ENCODE peak calls at places on chromosome 11, in seven cellular contexts. Y, O, C, G, E, T and I are unnamed samples.

GRCh38 chr11:81895258-81895657 is 838.4 kb downstream of the FAM181B start:
- DNase-seq in G (no peak), T (no peak), Y (no peak), C (no peak), O (no peak), E (no peak), I (no peak)

GRCh38 chr11:117874253-117874909 is 2.1 kb downstream of the FXYD6 start:
- DNase-seq in T (no peak), E (no peak), Y (no peak), G (no peak), O (no peak), C (no peak), I (no peak)

GRCh38 chr11:104183572-104183971 is 19.6 kb upstream of the PDGFD start:
- DNase-seq in E (no peak), O (no peak), C (no peak), Y (no peak), G (no peak), T (peak), I (no peak)

GRCh38 chr11:111417766-111418435 is 38.8 kb upstream of the POU2AF1 start:
- DNase-seq in Y (no peak), O (peak), E (peak), G (peak), T (peak), C (peak), I (no peak)

GRCh38 chr11:15278129-15278528 is 163.4 kb downstream of the INSC start:
- DNase-seq in O (no peak), E (no peak), C (no peak), G (no peak), T (peak), Y (no peak), I (no peak)

GRCh38 chr11:83025267-83025704 is 46.4 kb downstream of the RAB30 start:
- DNase-seq in Y (no peak), E (peak), O (no peak), T (no peak), C (no peak), G (no peak), I (no peak)

GRCh38 chr11:92894197-92894596 is 75.3 kb upstream of the MTNR1B start:
- DNase-seq in E (no peak), T (no peak), O (no peak), C (no peak), Y (no peak), G (no peak), I (no peak)

GRCh38 chr11:128965485-128965884 is 22.8 kb upstream of the TP53AIP1 start:
- DNase-seq in C (no peak), Y (no peak), G (no peak), E (no peak), T (no peak), O (no peak), I (no peak)

GRCh38 chr11:36460220-36460619 is 49.9 kb downstream of the TRAF6 start:
- DNase-seq in C (no peak), Y (no peak), E (no peak), G (no peak), O (no peak), T (no peak), I (no peak)

GRCh38 chr11:77073328-77074001 is 6.7 kb downstream of the CAPN5 start:
- DNase-seq in O (peak), T (peak), C (peak), E (peak), G (peak), Y (no peak), I (peak)

DNA sequence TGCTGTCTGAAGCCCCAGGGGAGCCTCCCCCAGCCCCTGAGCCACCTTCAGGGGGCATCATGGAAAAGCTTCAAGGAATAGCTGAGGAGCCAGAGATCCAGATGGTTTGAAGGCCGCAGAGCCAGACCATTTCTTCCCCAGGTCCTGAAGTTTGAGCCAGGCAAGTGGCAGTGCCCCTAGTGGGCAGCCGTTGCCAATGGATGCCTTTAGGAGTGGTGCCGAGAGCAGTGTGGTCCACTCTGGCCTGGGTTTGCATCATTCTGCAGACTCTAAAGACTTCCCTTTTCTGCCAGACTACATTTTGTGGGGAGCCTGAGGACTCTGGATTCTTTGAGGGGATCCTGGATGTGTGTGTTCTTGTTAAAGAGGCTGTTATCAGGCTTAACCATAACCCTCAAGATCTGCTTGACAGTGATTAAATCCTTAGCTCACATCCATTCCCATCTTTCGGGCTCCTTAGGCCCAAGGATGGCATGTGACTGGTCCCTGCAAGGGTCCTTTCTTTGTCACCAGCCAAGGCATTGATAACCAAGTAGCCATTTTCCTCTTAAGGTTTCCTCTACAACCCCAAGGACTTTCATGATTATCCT is 13.1 kb downstream of the HINFP start:
- DNase-seq in Y (no peak), O (no peak), C (no peak), E (no peak), T (no peak), G (no peak), I (peak)
- TF ChIP-seq POLR2A in Y (no peak), O (no peak), C (no peak), E (no peak), T (no peak), G (no peak), I (no peak)

GRCh38 chr11:2169001-2169370 is 2.6 kb downstream of the TH start:
- DNase-seq in C (no peak), O (no peak), T (no peak), E (no peak), G (no peak), Y (no peak), I (no peak)
- TF ChIP-seq POLR2A in C (no peak), O (no peak), T (no peak), E (no peak), G (no peak), Y (no peak), I (no peak)

GRCh38 chr11:64925536-64926449 is 1.3 kb downstream of the PPP2R5B start:
- DNase-seq in E (no peak), G (peak), Y (no peak), O (no peak), T (no peak), C (peak), I (peak)

GRCh38 chr11:64924910-64925284 is 408 bp downstream of the PPP2R5B start:
- DNase-seq in E (no peak), T (no peak), Y (no peak), O (no peak), G (peak), C (peak), I (peak)

GRCh38 chr11:64926689-64927088 is 2.2 kb downstream of the PPP2R5B start:
- DNase-seq in E (no peak), Y (no peak), C (peak), O (no peak), G (no peak), T (no peak), I (no peak)

GRCh38 chr11:64923151-64923661 is 1.3 kb upstream of the PPP2R5B start:
- DNase-seq in E (no peak), T (no peak), O (no peak), G (no peak), C (peak), Y (no peak), I (no peak)

DNA sequence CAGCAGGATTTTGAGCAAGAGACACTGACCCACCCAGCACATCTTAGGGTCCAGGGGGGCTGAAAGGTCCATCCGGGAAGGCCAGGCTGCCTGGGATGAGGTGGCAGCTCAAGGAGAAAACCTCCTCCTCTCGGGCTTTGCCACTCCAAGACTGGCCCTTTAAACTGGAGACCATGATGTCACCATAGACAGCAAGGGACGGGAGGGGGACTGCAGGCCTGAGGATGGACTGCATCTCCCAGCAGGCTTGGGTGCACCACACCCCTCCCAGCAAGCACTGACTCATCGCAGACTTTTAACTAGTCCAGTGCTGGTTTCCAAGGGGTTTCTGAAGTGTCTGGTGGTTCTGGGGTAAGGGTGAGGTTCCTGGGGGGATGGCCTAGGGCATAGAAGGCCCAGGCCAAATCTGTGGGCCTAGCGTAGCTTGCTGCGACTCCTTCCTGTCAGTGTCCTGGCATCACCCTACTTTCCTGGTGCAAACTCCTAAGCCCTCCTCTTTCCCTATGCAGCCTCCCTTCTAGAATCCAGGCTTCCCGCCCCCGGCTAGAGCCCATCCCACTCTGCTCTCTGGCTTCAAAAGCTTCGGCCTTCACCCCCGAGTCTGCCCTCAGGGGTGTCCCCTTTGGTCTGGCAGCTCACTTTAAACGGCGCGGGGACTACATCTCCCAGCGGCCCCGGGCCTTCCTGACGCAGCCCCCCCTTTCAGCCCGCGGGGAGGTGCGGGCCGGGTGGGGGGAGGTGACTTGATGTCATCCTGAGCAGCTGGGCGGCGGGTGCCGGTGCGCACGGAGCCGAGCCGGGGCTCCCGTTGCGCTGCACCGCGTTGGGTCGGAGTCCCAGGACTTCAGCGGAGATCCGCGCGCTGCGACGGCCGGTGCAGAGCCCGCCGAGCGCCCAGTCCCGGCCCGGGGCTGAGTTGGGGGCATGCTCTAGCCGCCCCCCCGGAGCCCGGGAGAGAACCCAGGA is at the start of gene PPP2R5B:
- DNase-seq in E (peak), O (peak), T (peak), Y (peak), C (peak), G (peak), I (peak)
- TF ChIP-seq POLR2A in E (peak), O (peak), T (peak), Y (no peak), C (peak), G (peak), I (peak)

GRCh38 chr11:101096036-101096704 is 33.4 kb downstream of the PGR start:
- DNase-seq in O (peak), Y (no peak), T (no peak), G (no peak), C (no peak), E (no peak), I (peak)
- TF ChIP-seq POLR2A in O (no peak), Y (no peak), T (no peak), G (no peak), C (no peak), E (no peak), I (no peak)

DNA sequence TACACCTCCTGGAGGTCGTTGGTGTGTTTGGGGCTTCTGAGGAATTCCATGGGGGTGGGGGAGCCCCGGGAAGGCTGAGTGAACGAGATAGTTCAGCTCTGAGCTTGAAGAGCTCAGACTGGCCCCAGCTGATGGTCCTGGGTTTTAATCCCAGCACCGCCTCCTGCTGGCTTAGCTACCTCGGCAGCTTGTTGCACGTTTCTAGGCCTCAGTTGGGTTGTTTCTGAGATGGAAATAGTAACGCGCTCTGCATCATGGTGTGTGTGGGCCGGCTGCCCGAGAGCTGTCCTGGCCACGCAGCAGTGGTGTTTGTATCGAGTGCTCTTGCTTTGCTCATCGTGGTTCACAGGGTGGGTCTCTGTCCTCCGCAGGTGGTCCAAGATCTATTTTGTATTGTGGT is 37.4 kb downstream of the TPCN2 start:
- DNase-seq in E (no peak), T (no peak), C (peak), O (no peak), G (no peak), Y (no peak), I (peak)
- TF ChIP-seq POLR2A in E (no peak), T (no peak), C (no peak), O (no peak), G (no peak), Y (no peak), I (no peak)

GRCh38 chr11:2400761-2401435 is 348 bp downstream of the TSSC4 start:
- DNase-seq in C (no peak), T (no peak), E (no peak), O (no peak), Y (no peak), G (no peak), I (peak)

GRCh38 chr11:2398664-2399355 is 1.7 kb upstream of the TSSC4 start:
- DNase-seq in G (no peak), C (no peak), E (no peak), Y (no peak), T (no peak), O (no peak), I (peak)

GRCh38 chr11:2401436-2401984 is 960 bp downstream of the TSSC4 start:
- DNase-seq in O (no peak), T (no peak), Y (no peak), E (no peak), C (no peak), G (no peak), I (no peak)

GRCh38 chr11:2399488-2400068 is 972 bp upstream of the TSSC4 start:
- DNase-seq in G (no peak), Y (no peak), O (no peak), T (no peak), E (no peak), C (no peak), I (peak)

DNA sequence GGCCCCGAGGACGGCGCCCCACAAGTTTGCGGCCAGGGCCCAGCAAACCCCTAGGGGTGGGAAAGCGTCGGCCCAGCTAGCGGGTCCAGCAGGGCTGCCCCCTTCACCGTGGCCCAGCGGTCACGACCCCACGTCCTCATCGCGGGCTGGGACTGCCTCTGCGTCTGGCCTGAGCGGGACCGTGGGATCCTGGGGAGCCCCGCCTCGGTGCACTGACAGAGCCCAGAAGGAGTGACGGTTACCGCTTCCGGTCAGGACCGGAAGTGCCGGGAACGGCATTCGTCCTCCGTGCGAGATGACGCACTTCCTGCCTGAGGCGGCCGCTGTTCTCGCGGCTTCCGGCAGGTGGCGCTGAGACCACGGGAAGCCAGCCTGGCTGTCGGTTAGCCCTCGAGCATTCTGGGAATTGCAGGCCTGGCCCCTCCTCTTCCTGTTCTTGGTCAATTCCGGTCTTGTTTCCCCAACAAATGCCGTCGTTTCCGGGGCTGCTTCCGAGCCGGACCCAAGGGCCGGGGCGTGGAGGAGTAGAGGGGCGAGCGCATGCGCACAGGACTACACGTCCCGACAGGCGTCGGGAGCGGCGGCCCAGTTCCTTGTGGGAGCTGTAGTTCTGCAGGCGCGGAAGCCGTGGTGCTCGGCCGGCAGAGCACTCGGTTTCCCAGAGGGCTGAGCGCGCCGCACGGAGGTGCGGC is at the start of gene TSSC4:
- DNase-seq in E (peak), G (peak), O (peak), C (peak), Y (peak), T (peak), I (peak)
- TF ChIP-seq POLR2A in E (peak), G (peak), O (peak), C (peak), Y (peak), T (peak), I (peak)

DNA sequence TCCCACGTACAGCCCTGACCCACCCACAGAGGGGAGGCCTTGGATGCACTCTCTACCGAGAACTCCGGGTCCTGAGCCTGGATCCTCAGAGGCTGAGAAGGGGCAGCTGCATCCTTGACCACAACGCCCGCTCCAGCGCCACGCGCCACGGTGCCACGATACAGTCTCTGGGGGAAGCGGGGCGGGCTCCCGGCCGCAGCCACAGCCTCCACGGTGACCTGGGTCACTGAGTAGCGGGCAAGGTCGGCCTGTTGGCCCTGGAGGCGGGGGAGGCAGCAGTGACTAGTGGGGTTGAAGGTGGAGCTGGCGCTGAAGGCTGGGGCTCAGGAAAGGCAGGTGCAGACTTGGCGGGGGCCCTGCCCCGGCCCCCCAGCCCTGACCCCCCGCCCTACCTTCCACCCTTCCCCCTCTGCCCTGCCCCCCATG is 3.9 kb upstream of the IRF7 start:
- DNase-seq in T (no peak), G (no peak), O (no peak), E (no peak), C (no peak), Y (no peak), I (no peak)
- TF ChIP-seq POLR2A in T (no peak), G (no peak), O (no peak), E (no peak), C (no peak), Y (no peak), I (no peak)